ENCODE peak calls at places on chromosomes 3 and 15, in eight cellular contexts. S, V, F, W, Y, Q, N and J are unnamed samples.

GRCh38 chr3:153210660-153211059 is 48.6 kb downstream of the RAP2B start:
- DNase-seq in S (no peak), V (no peak), F (no peak), W (no peak), Y (no peak), Q (no peak), N (no peak), J (no peak)

GRCh38 chr3:147735662-147736061 is 326.5 kb downstream of the ZIC1 start:
- DNase-seq in S (no peak), V (no peak), F (no peak), W (no peak), Y (no peak), Q (no peak), N (no peak), J (no peak)

GRCh38 chr3:62718011-62718410 is 157.2 kb downstream of the CADPS start:
- DNase-seq in S (no peak), V (no peak), F (no peak), W (no peak), Y (no peak), Q (no peak), N (no peak), J (no peak)

GRCh38 chr3:68089572-68089991 is 435.2 kb upstream of the SUCLG2 start:
- DNase-seq in S (no peak), V (no peak), F (no peak), W (no peak), Y (no peak), Q (no peak), N (no peak), J (no peak)

GRCh38 chr3:185959609-185960517 is 22.0 kb upstream of the TRA2B start:
- DNase-seq in S (no peak), V (peak; percentile 7), F (peak; percentile 88), W (no peak), Y (no peak), Q (no peak), N (peak; percentile 82), J (peak; percentile 51)

GRCh38 chr3:168002786-168003368 is 92.8 kb downstream of the GOLIM4 start:
- DNase-seq in S (no peak), V (peak; percentile 40), F (no peak), W (no peak), Y (no peak), Q (no peak), N (peak; percentile 26), J (no peak)

GRCh38 chr3:197027896-197028710 is 1.5 kb downstream of the MELTF start:
- DNase-seq in S (no peak), V (no peak), F (no peak), W (peak; percentile 62), Y (peak; percentile 53), Q (no peak), N (no peak), J (no peak)

GRCh38 chr3:135992072-135992471 is 26.5 kb downstream of the PPP2R3A start:
- DNase-seq in S (no peak), V (peak; percentile 90), F (no peak), W (no peak), Y (no peak), Q (no peak), N (no peak), J (no peak)

GRCh38 chr3:151075869-151076573 is 9.4 kb upstream of the MED12L start:
- DNase-seq in S (no peak), V (no peak), F (no peak), W (no peak), Y (no peak), Q (no peak), N (no peak), J (no peak)

GRCh38 chr3:94024385-94024784 is 4.0 kb downstream of the STX19 start:
- DNase-seq in S (no peak), V (no peak), F (no peak), W (no peak), Y (no peak), Q (no peak), N (no peak), J (no peak)

GRCh38 chr15:67685008-67685599 is 140.2 kb upstream of the SKOR1 start:
- DNase-seq in S (no peak), V (peak; percentile 13), F (peak; percentile 25), W (no peak), Y (no peak), Q (no peak), N (peak; percentile 77), J (no peak)

GRCh38 chr3:5013021-5013906 is 34.0 kb downstream of the BHLHE40 start:
- DNase-seq in S (no peak), V (no peak), F (peak; percentile 29), W (no peak), Y (no peak), Q (no peak), N (peak; percentile 95), J (peak; percentile 39)

GRCh38 chr3:5012398-5012797 is 33.2 kb downstream of the BHLHE40 start:
- DNase-seq in S (no peak), V (no peak), F (no peak), W (no peak), Y (no peak), Q (no peak), N (no peak), J (no peak)

GRCh38 chr3:5016218-5017161 is 37.3 kb downstream of the BHLHE40 start:
- DNase-seq in S (no peak), V (peak; percentile 85), F (peak; percentile 86), W (no peak), Y (no peak), Q (no peak), N (peak; percentile 95), J (no peak)

GRCh38 chr3:5014431-5014830 is 35.2 kb downstream of the BHLHE40 start:
- DNase-seq in S (no peak), V (no peak), F (no peak), W (no peak), Y (no peak), Q (no peak), N (no peak), J (no peak)

DNA sequence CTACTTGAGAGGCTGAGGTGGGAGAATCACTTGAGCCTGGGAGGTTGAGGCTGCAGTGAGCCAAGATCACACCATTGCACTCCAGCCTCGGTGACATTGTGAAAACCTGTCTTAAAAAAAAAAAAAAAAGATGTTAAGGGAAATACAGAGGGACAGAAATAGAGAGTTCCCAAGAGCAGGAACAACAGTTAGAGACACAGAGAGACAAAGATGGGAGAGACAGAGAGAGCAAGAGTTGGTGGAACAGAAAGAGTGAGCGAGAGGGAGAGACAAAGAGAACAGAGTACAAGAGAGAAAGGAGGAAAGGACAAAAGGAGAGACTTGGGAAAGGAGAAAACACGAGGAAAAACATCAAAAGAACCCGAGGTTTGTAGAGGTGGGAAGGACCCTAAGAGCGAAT is 35.8 kb downstream of the BHLHE40 start:
- DNase-seq in S (no peak), V (no peak), F (no peak), W (no peak), Y (no peak), Q (no peak), N (no peak), J (no peak)
- H3K4me1 ChIP-seq in S (no peaks in the 10 kb centered on the region), V (peaks cover 35% of the 10 kb centered on the region), F (peaks cover 77% of the 10 kb centered on the region), W (peaks cover 6% of the 10 kb centered on the region), Y (peaks cover 33% of the 10 kb centered on the region), Q (no peaks in the 10 kb centered on the region), N (peaks cover 84% of the 10 kb centered on the region), J (no peaks in the 10 kb centered on the region)

GRCh38 chr15:77762747-77763146 is 130.0 kb upstream of the LINGO1 start:
- DNase-seq in S (no peak), V (no peak), F (no peak), W (no peak), Y (no peak), Q (no peak), N (no peak), J (no peak)
- TF ChIP-seq CTCF in S (no peak), V (no peak), F (no peak), W (no peak), Y (no peak), Q (no peak), N (no peak), J (no peak)

GRCh38 chr15:78437107-78437761 is 782 bp upstream of the IREB2 start:
- DNase-seq in S (no peak), V (no peak), F (no peak), W (peak; percentile 62), Y (no peak), Q (no peak), N (no peak), J (no peak)

GRCh38 chr15:78438595-78439285 is 724 bp downstream of the IREB2 start:
- DNase-seq in S (peak; percentile 26), V (peak; percentile 59), F (peak; percentile 60), W (no peak), Y (no peak), Q (no peak), N (peak; percentile 31), J (peak; percentile 21)

GRCh38 chr15:78440375-78441373 is 2.7 kb downstream of the IREB2 start:
- DNase-seq in S (no peak), V (no peak), F (no peak), W (no peak), Y (no peak), Q (no peak), N (no peak), J (no peak)

GRCh38 chr15:78434134-78434533 is 3.9 kb upstream of the IREB2 start:
- DNase-seq in S (no peak), V (no peak), F (no peak), W (no peak), Y (no peak), Q (no peak), N (no peak), J (no peak)

DNA sequence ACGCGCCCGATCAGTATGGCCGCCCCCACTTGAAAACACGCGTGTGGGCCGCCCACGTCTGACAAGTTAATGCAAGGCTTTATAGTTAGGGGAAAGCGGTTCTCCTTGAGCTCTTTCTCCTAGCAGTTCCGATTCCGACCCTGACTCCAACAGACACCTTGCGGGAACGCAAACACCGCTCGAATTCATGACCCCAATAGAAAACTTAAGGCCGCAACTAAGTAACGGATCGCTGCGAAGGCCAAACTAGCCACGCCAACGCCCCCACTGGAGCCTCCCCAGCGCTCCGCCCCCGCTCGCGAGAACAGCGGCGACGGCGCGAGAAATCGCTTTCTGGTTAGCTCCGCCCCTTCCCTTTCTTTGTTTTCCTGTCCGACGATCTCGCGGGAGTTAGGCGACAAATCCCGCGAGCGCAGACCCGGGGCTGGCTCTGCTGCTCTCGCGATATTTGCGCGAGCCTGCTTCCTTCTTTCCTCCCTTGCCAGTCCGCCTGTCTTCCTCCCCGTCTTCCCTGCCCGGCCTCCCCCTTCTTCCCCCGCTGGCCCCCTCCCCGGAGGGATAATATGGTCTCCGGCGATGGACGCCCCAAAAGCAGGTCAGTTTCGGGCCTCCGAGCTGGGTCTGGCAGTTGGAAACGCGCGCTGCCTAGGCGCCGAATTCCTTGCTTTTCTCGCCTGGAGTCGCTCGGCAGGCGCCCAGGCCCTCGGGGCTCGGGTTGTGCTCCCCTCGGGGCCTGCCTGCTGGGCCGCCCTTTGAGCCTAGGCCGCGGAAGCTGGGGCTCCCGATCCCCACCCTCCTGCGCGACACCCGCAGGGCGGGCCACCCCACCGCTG is at the start of gene IREB2:
- DNase-seq in S (peak; percentile 98), V (peak; percentile 100), F (peak; percentile 96), W (peak; percentile 98), Y (peak; percentile 99), Q (peak; percentile 97), N (peak; percentile 99), J (peak; percentile 98)
- TF ChIP-seq POLR2A in S (no peak), V (peak; percentile 98), F (peak; percentile 74), W (peak; percentile 65), Y (peak; percentile 61), Q (peak; percentile 37), N (peak; percentile 64), J (peak; percentile 27)

DNA sequence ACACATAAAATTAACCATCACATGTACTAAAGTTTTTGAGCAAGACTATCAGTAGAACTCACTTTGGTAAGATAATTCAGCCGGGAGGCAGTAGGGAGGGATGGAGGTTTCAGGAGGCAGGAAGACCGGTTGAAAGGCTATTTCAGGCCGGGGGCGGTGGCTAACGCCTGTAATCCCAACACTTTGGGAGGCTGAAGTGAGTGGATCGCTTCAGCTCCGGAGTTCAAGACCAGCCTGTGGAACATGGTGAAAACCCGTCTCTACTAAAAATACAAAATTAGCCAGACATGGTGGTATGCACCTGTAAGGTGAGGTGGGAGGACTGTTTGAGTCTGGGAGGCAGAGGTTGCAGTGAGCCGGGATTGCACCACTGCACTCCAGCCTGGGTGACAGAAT is 44.1 kb downstream of the SH3BP5 start:
- DNase-seq in S (no peak), V (no peak), F (no peak), W (no peak), Y (no peak), Q (no peak), N (no peak), J (no peak)
- H3K4me1 ChIP-seq in S (peaks cover 28% of the 10 kb centered on the region), V (peaks cover 26% of the 10 kb centered on the region), F (no peaks in the 10 kb centered on the region), W (peaks cover 4% of the 10 kb centered on the region), Y (peaks cover 82% of the 10 kb centered on the region), Q (peaks cover 26% of the 10 kb centered on the region), N (peaks cover 4% of the 10 kb centered on the region), J (no peaks in the 10 kb centered on the region)